ENCODE peak calls at places on chromosomes 5 and 9, in six cellular contexts. One of them, this sample, is unnamed. For H3K4me1, the result is how much of the 10 kb centered on the place peaks cover.

GRCh38 chr9:116501871-116502270 is 185.2 kb upstream of the TRIM32 start:
- DNase-seq in CD8-positive, alpha-beta T cell: no peak
- DNase-seq in right atrium auricular region: no peak
- DNase-seq in adrenal gland: no peak
- DNase-seq in esophagus squamous epithelium: no peak
- DNase-seq in OCI-LY7: no peak
- DNase-seq in this sample: no peak

GRCh38 chr5:143920772-143921171 is 108.8 kb downstream of the HMHB1 start:
- DNase-seq in esophagus squamous epithelium: no peak
- DNase-seq in OCI-LY7: no peak
- DNase-seq in adrenal gland: no peak
- DNase-seq in right atrium auricular region: no peak
- DNase-seq in CD8-positive, alpha-beta T cell: no peak
- DNase-seq in this sample: no peak

GRCh38 chr5:52791366-52791765 is 3.6 kb downstream of the ITGA1 start:
- DNase-seq in esophagus squamous epithelium: no peak
- DNase-seq in adrenal gland: no peak
- DNase-seq in right atrium auricular region: no peak
- DNase-seq in OCI-LY7: no peak
- DNase-seq in CD8-positive, alpha-beta T cell: no peak
- DNase-seq in this sample: no peak

GRCh38 chr9:137556069-137556838 is 4.6 kb downstream of the MRPL41 start:
- DNase-seq in OCI-LY7: no peak
- DNase-seq in CD8-positive, alpha-beta T cell: no peak
- DNase-seq in adrenal gland: peak
- DNase-seq in esophagus squamous epithelium: no peak
- DNase-seq in right atrium auricular region: no peak
- DNase-seq in this sample: no peak

GRCh38 chr5:120843390-120843980 is 379.4 kb downstream of the PRR16 start:
- DNase-seq in right atrium auricular region: no peak
- DNase-seq in CD8-positive, alpha-beta T cell: no peak
- DNase-seq in adrenal gland: no peak
- DNase-seq in esophagus squamous epithelium: no peak
- DNase-seq in OCI-LY7: no peak
- DNase-seq in this sample: no peak

GRCh38 chr5:57244331-57244730 is 70.5 kb downstream of the GPBP1 start:
- DNase-seq in esophagus squamous epithelium: no peak
- DNase-seq in CD8-positive, alpha-beta T cell: no peak
- DNase-seq in OCI-LY7: no peak
- DNase-seq in right atrium auricular region: no peak
- DNase-seq in adrenal gland: no peak
- DNase-seq in this sample: no peak

GRCh38 chr5:126015244-126016054 is 407.8 kb upstream of the GRAMD2B start:
- DNase-seq in CD8-positive, alpha-beta T cell: no peak
- DNase-seq in OCI-LY7: no peak
- DNase-seq in adrenal gland: no peak
- DNase-seq in esophagus squamous epithelium: no peak
- DNase-seq in right atrium auricular region: no peak
- DNase-seq in this sample: peak

GRCh38 chr5:43150748-43151147 is 30.0 kb downstream of the ZNF131 start:
- DNase-seq in right atrium auricular region: no peak
- DNase-seq in esophagus squamous epithelium: no peak
- DNase-seq in OCI-LY7: no peak
- DNase-seq in adrenal gland: no peak
- DNase-seq in CD8-positive, alpha-beta T cell: no peak
- DNase-seq in this sample: no peak

GRCh38 chr9:88905506-88905905 is 85.8 kb upstream of the S1PR3 start:
- DNase-seq in adrenal gland: no peak
- DNase-seq in right atrium auricular region: no peak
- DNase-seq in esophagus squamous epithelium: no peak
- DNase-seq in OCI-LY7: no peak
- DNase-seq in CD8-positive, alpha-beta T cell: no peak
- DNase-seq in this sample: no peak

GRCh38 chr9:136978073-136978864 is 965 bp downstream of the PTGDS start:
- DNase-seq in esophagus squamous epithelium: no peak
- DNase-seq in right atrium auricular region: no peak
- DNase-seq in CD8-positive, alpha-beta T cell: peak
- DNase-seq in adrenal gland: peak
- DNase-seq in OCI-LY7: peak
- DNase-seq in this sample: no peak

GRCh38 chr5:177540438-177540837 is 13.9 kb downstream of the FAM193B start:
- DNase-seq in adrenal gland: no peak
- DNase-seq in OCI-LY7: no peak
- DNase-seq in esophagus squamous epithelium: no peak
- DNase-seq in right atrium auricular region: no peak
- DNase-seq in CD8-positive, alpha-beta T cell: no peak
- DNase-seq in this sample: no peak

GRCh38 chr5:172848419-172848818 is 14.4 kb downstream of the ERGIC1 start:
- DNase-seq in right atrium auricular region: no peak
- DNase-seq in adrenal gland: no peak
- DNase-seq in esophagus squamous epithelium: no peak
- DNase-seq in CD8-positive, alpha-beta T cell: no peak
- DNase-seq in OCI-LY7: no peak
- DNase-seq in this sample: peak

GRCh38 chr5:178774446-178774845 is 44.0 kb upstream of the ZNF354A start:
- DNase-seq in OCI-LY7: no peak
- DNase-seq in right atrium auricular region: no peak
- DNase-seq in CD8-positive, alpha-beta T cell: no peak
- DNase-seq in adrenal gland: no peak
- DNase-seq in esophagus squamous epithelium: no peak
- DNase-seq in this sample: no peak

GRCh38 chr9:70229579-70229978 is 29.2 kb upstream of the SMC5 start:
- DNase-seq in OCI-LY7: no peak
- DNase-seq in CD8-positive, alpha-beta T cell: no peak
- DNase-seq in esophagus squamous epithelium: no peak
- DNase-seq in right atrium auricular region: no peak
- DNase-seq in adrenal gland: no peak
- DNase-seq in this sample: no peak

GRCh38 chr9:137891588-137892423 is 14.2 kb downstream of the CACNA1B start:
- DNase-seq in OCI-LY7: no peak
- DNase-seq in CD8-positive, alpha-beta T cell: no peak
- DNase-seq in right atrium auricular region: no peak
- DNase-seq in adrenal gland: no peak
- DNase-seq in esophagus squamous epithelium: no peak
- DNase-seq in this sample: no peak

GRCh38 chr9:16052146-16052545 is 499.3 kb downstream of the CCDC171 start:
- DNase-seq in adrenal gland: no peak
- DNase-seq in esophagus squamous epithelium: no peak
- DNase-seq in right atrium auricular region: no peak
- DNase-seq in OCI-LY7: no peak
- DNase-seq in CD8-positive, alpha-beta T cell: no peak
- DNase-seq in this sample: no peak

GRCh38 chr9:134205636-134206316 is 41.4 kb upstream of the RNU6ATAC start:
- DNase-seq in CD8-positive, alpha-beta T cell: no peak
- DNase-seq in OCI-LY7: no peak
- DNase-seq in adrenal gland: no peak
- DNase-seq in right atrium auricular region: peak
- DNase-seq in esophagus squamous epithelium: no peak
- DNase-seq in this sample: no peak

GRCh38 chr9:127181315-127181580 is 58.8 kb upstream of the ANGPTL2 start:
- DNase-seq in OCI-LY7: no peak
- DNase-seq in CD8-positive, alpha-beta T cell: no peak
- DNase-seq in adrenal gland: no peak
- DNase-seq in esophagus squamous epithelium: no peak
- DNase-seq in right atrium auricular region: no peak
- DNase-seq in this sample: peak

GRCh38 chr9:127182901-127183746 is 60.7 kb upstream of the ANGPTL2 start:
- DNase-seq in adrenal gland: no peak
- DNase-seq in esophagus squamous epithelium: no peak
- DNase-seq in OCI-LY7: no peak
- DNase-seq in CD8-positive, alpha-beta T cell: no peak
- DNase-seq in right atrium auricular region: no peak
- DNase-seq in this sample: no peak

GRCh38 chr9:127179633-127180401 is 57.4 kb upstream of the ANGPTL2 start:
- DNase-seq in right atrium auricular region: peak
- DNase-seq in CD8-positive, alpha-beta T cell: no peak
- DNase-seq in adrenal gland: no peak
- DNase-seq in esophagus squamous epithelium: no peak
- DNase-seq in OCI-LY7: no peak
- DNase-seq in this sample: no peak

GRCh38 chr9:127180457-127181314 is 58.3 kb upstream of the ANGPTL2 start:
- DNase-seq in CD8-positive, alpha-beta T cell: no peak
- DNase-seq in OCI-LY7: no peak
- DNase-seq in right atrium auricular region: peak
- DNase-seq in adrenal gland: no peak
- DNase-seq in esophagus squamous epithelium: no peak
- DNase-seq in this sample: no peak

GRCh38 chr9:127181595-127182190 is 59.3 kb upstream of the ANGPTL2 start:
- DNase-seq in OCI-LY7: no peak
- DNase-seq in esophagus squamous epithelium: no peak
- DNase-seq in CD8-positive, alpha-beta T cell: no peak
- DNase-seq in adrenal gland: no peak
- DNase-seq in right atrium auricular region: no peak
- DNase-seq in this sample: no peak
- H3K27ac ChIP-seq in OCI-LY7: no peak
- H3K27ac ChIP-seq in esophagus squamous epithelium: peak
- H3K27ac ChIP-seq in CD8-positive, alpha-beta T cell: no peak
- H3K27ac ChIP-seq in adrenal gland: no peak
- H3K27ac ChIP-seq in right atrium auricular region: no peak
- H3K27ac ChIP-seq in this sample: no peak

GRCh38 chr5:96978812-96979449 is 43.1 kb downstream of the LNPEP start:
- DNase-seq in right atrium auricular region: no peak
- DNase-seq in esophagus squamous epithelium: no peak
- DNase-seq in CD8-positive, alpha-beta T cell: no peak
- DNase-seq in adrenal gland: no peak
- DNase-seq in OCI-LY7: no peak
- DNase-seq in this sample: peak
- H3K4me1 ChIP-seq in right atrium auricular region: under half
- H3K4me1 ChIP-seq in esophagus squamous epithelium: under half
- H3K4me1 ChIP-seq in CD8-positive, alpha-beta T cell: under half
- H3K4me1 ChIP-seq in adrenal gland: under half
- H3K4me1 ChIP-seq in OCI-LY7: under half
- H3K4me1 ChIP-seq in this sample: under half

GRCh38 chr9:22208846-22209585 is 199.9 kb upstream of the CDKN2B start:
- DNase-seq in esophagus squamous epithelium: no peak
- DNase-seq in adrenal gland: no peak
- DNase-seq in right atrium auricular region: no peak
- DNase-seq in CD8-positive, alpha-beta T cell: no peak
- DNase-seq in OCI-LY7: no peak
- DNase-seq in this sample: no peak
- H3K27ac ChIP-seq in esophagus squamous epithelium: peak
- H3K27ac ChIP-seq in adrenal gland: no peak
- H3K27ac ChIP-seq in right atrium auricular region: no peak
- H3K27ac ChIP-seq in CD8-positive, alpha-beta T cell: no peak
- H3K27ac ChIP-seq in OCI-LY7: no peak
- H3K27ac ChIP-seq in this sample: no peak

GRCh38 chr5:129743541-129744187 is 4.2 kb upstream of the MINAR2 start:
- DNase-seq in CD8-positive, alpha-beta T cell: no peak
- DNase-seq in esophagus squamous epithelium: no peak
- DNase-seq in OCI-LY7: no peak
- DNase-seq in right atrium auricular region: no peak
- DNase-seq in adrenal gland: no peak
- DNase-seq in this sample: no peak
- H3K4me1 ChIP-seq in CD8-positive, alpha-beta T cell: under half
- H3K4me1 ChIP-seq in esophagus squamous epithelium: under half
- H3K4me1 ChIP-seq in OCI-LY7: under half
- H3K4me1 ChIP-seq in right atrium auricular region: under half
- H3K4me1 ChIP-seq in adrenal gland: under half
- H3K4me1 ChIP-seq in this sample: under half

GRCh38 chr9:109474944-109475343 is 23.2 kb downstream of the PTPN3 start:
- DNase-seq in OCI-LY7: no peak
- DNase-seq in right atrium auricular region: no peak
- DNase-seq in esophagus squamous epithelium: no peak
- DNase-seq in CD8-positive, alpha-beta T cell: no peak
- DNase-seq in adrenal gland: no peak
- DNase-seq in this sample: no peak
- H3K27ac ChIP-seq in OCI-LY7: no peak
- H3K27ac ChIP-seq in right atrium auricular region: peak
- H3K27ac ChIP-seq in esophagus squamous epithelium: peak
- H3K27ac ChIP-seq in CD8-positive, alpha-beta T cell: no peak
- H3K27ac ChIP-seq in adrenal gland: no peak
- H3K27ac ChIP-seq in this sample: no peak

DNA sequence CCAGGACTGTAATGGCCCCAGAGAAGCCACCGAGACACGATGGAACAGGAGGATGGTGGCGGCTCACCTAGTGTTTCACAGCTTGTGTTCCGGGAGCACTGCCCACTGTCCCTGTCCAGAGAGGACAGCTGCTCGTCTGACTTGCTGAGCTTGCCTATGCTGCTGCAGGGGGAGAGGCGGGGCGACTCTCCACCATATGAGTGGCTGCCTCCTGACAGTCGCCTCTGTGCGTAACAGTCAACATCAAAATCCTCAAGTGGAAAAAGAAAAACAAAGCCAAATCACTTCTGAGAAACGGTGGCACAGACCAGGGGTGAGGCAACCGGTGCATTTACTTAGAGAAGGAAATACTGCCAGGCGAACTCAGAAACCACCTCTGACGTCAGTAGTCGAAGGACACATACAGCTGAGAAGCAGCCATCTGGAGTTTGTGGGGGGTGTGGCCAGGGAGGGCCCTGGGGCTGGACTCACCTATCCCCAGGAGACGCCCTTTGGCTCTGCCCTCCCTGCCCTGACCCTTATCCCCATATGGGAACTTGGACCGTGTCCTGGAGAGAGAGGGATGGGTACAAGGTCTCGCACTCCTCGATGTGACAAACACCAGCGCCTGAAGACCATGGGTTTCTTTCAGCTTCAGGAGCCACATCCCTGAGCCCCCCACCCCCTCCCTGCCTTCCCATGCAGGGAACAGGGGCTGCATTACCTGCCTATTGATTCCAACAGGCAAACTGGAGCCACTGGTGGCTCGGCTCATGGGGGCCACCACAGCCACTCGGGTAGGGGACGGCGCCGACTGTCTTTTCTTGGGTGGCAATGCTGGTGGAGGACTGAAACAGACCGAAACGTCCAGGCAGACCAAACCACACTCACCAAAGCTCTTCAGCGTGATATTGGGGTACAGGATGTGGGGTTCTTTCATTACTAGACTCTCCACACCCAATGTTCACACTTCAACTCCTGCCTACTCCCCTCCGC is 82.8 kb downstream of the PRRT1B start:
- DNase-seq in right atrium auricular region: peak
- DNase-seq in esophagus squamous epithelium: no peak
- DNase-seq in OCI-LY7: no peak
- DNase-seq in CD8-positive, alpha-beta T cell: peak
- DNase-seq in adrenal gland: peak
- DNase-seq in this sample: peak
- H3K4me1 ChIP-seq in right atrium auricular region: half or more
- H3K4me1 ChIP-seq in esophagus squamous epithelium: half or more
- H3K4me1 ChIP-seq in OCI-LY7: under half
- H3K4me1 ChIP-seq in CD8-positive, alpha-beta T cell: under half
- H3K4me1 ChIP-seq in adrenal gland: under half
- H3K4me1 ChIP-seq in this sample: under half

GRCh38 chr9:18564018-18564880 is 90.3 kb downstream of the ADAMTSL1 start:
- DNase-seq in esophagus squamous epithelium: no peak
- DNase-seq in adrenal gland: no peak
- DNase-seq in CD8-positive, alpha-beta T cell: no peak
- DNase-seq in OCI-LY7: no peak
- DNase-seq in right atrium auricular region: no peak
- DNase-seq in this sample: no peak
- H3K27ac ChIP-seq in esophagus squamous epithelium: no peak
- H3K27ac ChIP-seq in adrenal gland: no peak
- H3K27ac ChIP-seq in CD8-positive, alpha-beta T cell: no peak
- H3K27ac ChIP-seq in OCI-LY7: no peak
- H3K27ac ChIP-seq in right atrium auricular region: no peak
- H3K27ac ChIP-seq in this sample: no peak

DNA sequence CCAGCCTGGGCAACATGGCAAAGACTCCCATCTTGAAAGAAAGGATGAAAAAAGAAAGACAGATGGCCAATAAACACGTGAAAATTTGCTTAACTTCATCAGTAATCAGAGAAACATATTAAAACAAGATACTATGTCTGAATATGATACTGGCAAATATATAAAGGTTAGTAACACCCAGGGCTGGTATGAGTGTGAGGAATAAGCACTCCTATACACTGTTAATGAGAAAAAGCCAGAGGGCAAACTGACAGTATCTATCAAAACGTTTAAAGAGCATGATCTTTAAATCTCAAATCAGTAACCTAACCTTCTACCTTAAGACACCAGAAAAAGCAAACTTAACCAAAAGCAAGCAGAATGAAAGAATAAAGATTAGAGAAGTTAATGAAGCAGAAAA is 14.1 kb downstream of the B4GALT1 start:
- DNase-seq in OCI-LY7: no peak
- DNase-seq in CD8-positive, alpha-beta T cell: no peak
- DNase-seq in adrenal gland: no peak
- DNase-seq in right atrium auricular region: no peak
- DNase-seq in esophagus squamous epithelium: no peak
- DNase-seq in this sample: no peak
- H3K4me1 ChIP-seq in OCI-LY7: under half
- H3K4me1 ChIP-seq in CD8-positive, alpha-beta T cell: half or more
- H3K4me1 ChIP-seq in adrenal gland: under half
- H3K4me1 ChIP-seq in right atrium auricular region: half or more
- H3K4me1 ChIP-seq in esophagus squamous epithelium: half or more
- H3K4me1 ChIP-seq in this sample: under half